ENCODE peak calls at places on chromosomes 12 and 14, in five cellular contexts. A, R, T, U and W are unnamed samples.

GRCh38 chr14:30242742-30243141 is 315.1 kb upstream of the PRKD1 start:
- DNase-seq in T (no peak), A (no peak), R (no peak), U (no peak), W (no peak)

GRCh38 chr12:100724071-100724470 is 70.5 kb upstream of the ANO4 start:
- DNase-seq in R (peak), A (no peak), T (no peak), U (no peak), W (no peak)

GRCh38 chr14:71523630-71524320 is 408.5 kb upstream of the RGS6 start:
- DNase-seq in R (no peak), A (no peak), U (no peak), T (no peak), W (no peak)

GRCh38 chr12:127389923-127390322 is 877.0 kb upstream of the TMEM132C start:
- DNase-seq in T (no peak), A (no peak), R (peak), U (peak), W (peak)

GRCh38 chr12:89160716-89161123 is 191.6 kb downstream of the DUSP6 start:
- DNase-seq in T (peak), A (peak), R (no peak), U (no peak), W (peak)

GRCh38 chr14:26370118-26370517 is 227.7 kb downstream of the NOVA1 start:
- DNase-seq in U (peak), A (no peak), T (no peak), R (peak), W (peak)

GRCh38 chr12:54563787-54564186 is 14.4 kb downstream of the PDE1B start:
- DNase-seq in U (no peak), T (no peak), A (no peak), R (no peak), W (no peak)

GRCh38 chr12:202081-202731 is 11.8 kb downstream of the SLC6A12 start:
- DNase-seq in T (no peak), R (peak), U (no peak), A (no peak), W (no peak)

GRCh38 chr12:86712425-86712843 is 456.2 kb upstream of the MGAT4C start:
- DNase-seq in T (no peak), A (no peak), R (no peak), U (peak), W (peak)